ENCODE peak calls at places on chromosomes 13 and 19, in nine cellular contexts. U is fibroblast of lung; C is CD8-positive, alpha-beta T cell; A is foreskin fibroblast; L is H1; G is thoracic aorta; E is PC-3; Z is adrenal gland; B is brain microvascular endothelial cell. D is an unnamed sample.

GRCh38 chr13:89097994-89098393 is 1426.8 kb downstream of the SLITRK5 start:
- DNase-seq in U (no peak), C (no peak), A (no peak), L (no peak), G (no peak), E (no peak), Z (no peak), B (no peak), D (no peak)

GRCh38 chr13:98215508-98215907 is 38.4 kb upstream of the RNF113B start:
- DNase-seq in U (no peak), C (no peak), A (no peak), L (no peak), G (no peak), E (no peak), Z (no peak), B (no peak), D (no peak)

GRCh38 chr13:111962431-111962891 is 104.5 kb upstream of the SOX1 start:
- DNase-seq in U (no peak), C (no peak), A (no peak), L (no peak), G (no peak), E (peak; percentile 2), Z (no peak), B (no peak), D (no peak)

GRCh38 chr13:28584873-28585317 is 74.0 kb upstream of the POMP start:
- DNase-seq in U (peak; percentile 39), C (no peak), A (peak; percentile 67), L (no peak), G (no peak), E (peak; percentile 48), Z (no peak), B (no peak), D (peak; percentile 15)

GRCh38 chr13:79482271-79482970 is 1.5 kb downstream of the NDFIP2 start:
- DNase-seq in U (no peak), C (no peak), A (peak; percentile 25), L (no peak), G (no peak), E (peak; percentile 18), Z (no peak), B (no peak), D (no peak)

GRCh38 chr13:56586966-56587365 is 553.8 kb upstream of the PRR20A start:
- DNase-seq in U (no peak), C (no peak), A (no peak), L (no peak), G (no peak), E (no peak), Z (no peak), B (no peak), D (no peak)

GRCh38 chr13:36806102-36806501 is 12.9 kb upstream of the RFXAP start:
- DNase-seq in U (no peak), C (no peak), A (no peak), L (no peak), G (no peak), E (no peak), Z (no peak), B (no peak), D (no peak)

GRCh38 chr19:47133021-47133471 is 2.4 kb downstream of the SAE1 start:
- DNase-seq in U (no peak), C (no peak), A (no peak), L (no peak), G (no peak), E (no peak), Z (no peak), B (no peak), D (no peak)

GRCh38 chr13:50400035-50400726 is 384.9 kb downstream of the KCNRG start:
- DNase-seq in U (peak; percentile 47), C (no peak), A (peak; percentile 57), L (no peak), G (no peak), E (no peak), Z (peak; percentile 76), B (no peak), D (no peak)

GRCh38 chr19:39405930-39406655 is 554 bp upstream of the ZFP36 start:
- DNase-seq in U (no peak), C (peak; percentile 85), A (no peak), L (no peak), G (peak; percentile 78), E (no peak), Z (no peak), B (no peak), D (no peak)

DNA sequence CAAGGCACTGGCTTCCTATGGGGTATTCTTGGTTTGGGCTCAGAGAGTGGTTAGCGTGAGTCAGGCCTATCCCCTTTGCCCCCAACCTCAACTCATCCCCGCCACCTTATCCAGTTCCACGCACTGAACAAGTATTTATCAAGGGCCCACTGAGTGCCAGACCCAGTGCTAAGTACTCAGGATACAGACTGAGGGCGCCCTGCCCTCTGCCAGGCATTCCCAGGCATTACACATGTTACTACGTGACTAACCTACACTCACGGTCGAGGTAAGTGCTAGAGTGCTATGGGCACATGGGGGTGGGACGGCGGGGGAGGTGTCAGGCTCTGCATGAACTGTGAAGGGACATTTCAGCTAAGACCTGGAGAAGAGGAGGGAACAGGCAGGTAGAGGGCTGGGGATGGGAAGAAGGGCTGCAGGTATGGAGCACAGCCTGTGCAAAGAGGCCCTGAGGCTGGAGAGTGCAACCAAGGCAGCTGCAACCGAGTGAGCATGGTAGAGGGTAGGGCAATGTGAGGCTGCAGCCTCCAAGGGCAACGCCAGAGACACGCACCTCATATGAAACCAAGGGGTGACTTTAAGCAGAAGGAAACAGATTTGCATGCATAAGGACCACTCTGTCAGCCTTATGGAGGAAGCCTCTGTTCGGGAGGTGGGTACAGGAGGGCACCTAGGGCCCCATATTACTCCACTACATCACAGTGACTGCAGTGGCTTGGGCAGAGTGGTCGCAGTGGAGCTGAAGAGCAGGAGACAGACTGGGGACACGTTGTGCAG is 22.5 kb downstream of the DHRS12 start:
- DNase-seq in U (no peak), C (no peak), A (peak; percentile 52), L (no peak), G (no peak), E (peak; percentile 60), Z (no peak), B (no peak), D (peak; percentile 33)
- TF ChIP-seq CTCF in U (no peak), C (no peak), A (peak; percentile 22), L (peak; percentile 38), G (no peak), E (peak; percentile 68), Z (no peak), B (peak; percentile 69), D (peak; percentile 31)

GRCh38 chr13:20230913-20231838 is 943 bp downstream of the GJB6 start:
- DNase-seq in U (no peak), C (no peak), A (peak; percentile 5), L (no peak), G (no peak), E (no peak), Z (no peak), B (no peak), D (no peak)
- H3K4me3 ChIP-seq in U (no peak overlapping the region), C (peak overlapping the region; percentile 52), A (no peak overlapping the region), L (peak overlapping the region; percentile 16), G (peak overlapping the region; percentile 49), E (peak overlapping the region; percentile 51), Z (no peak overlapping the region), B (no peak overlapping the region), D (no peak overlapping the region)

GRCh38 chr19:16382775-16383543 is 58.3 kb downstream of the KLF2 start:
- DNase-seq in U (peak; percentile 89), C (peak; percentile 74), A (peak; percentile 93), L (peak; percentile 61), G (peak; percentile 55), E (peak; percentile 79), Z (peak; percentile 87), B (peak; percentile 76), D (peak; percentile 94)
- TF ChIP-seq CTCF in U (peak; percentile 84), C (peak; percentile 85), A (peak; percentile 75), L (peak; percentile 93), G (peak; percentile 83), E (peak; percentile 85), Z (peak; percentile 91), B (peak; percentile 89), D (peak; percentile 87)

DNA sequence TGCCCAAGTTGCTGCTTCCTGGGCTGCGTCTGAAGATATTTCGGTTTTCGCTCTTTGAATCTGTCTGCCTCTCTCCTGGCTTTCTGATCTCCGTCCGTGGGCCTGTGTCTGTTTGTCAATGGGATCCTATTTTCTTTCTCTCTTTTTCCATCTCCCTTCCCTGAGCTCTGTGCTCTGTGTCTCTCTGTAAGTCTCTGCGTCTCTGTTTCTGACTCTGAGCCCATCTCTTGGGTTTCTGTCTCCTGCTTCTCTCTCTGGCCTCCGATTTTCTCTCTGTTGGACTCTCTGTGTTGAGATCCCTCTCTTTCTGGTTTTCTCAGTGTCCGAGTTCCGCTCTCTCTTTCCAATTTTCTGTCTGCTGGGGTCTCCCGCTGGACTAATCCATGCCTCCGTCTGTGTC is 1.7 kb downstream of the PRKCG start:
- DNase-seq in U (no peak), C (no peak), A (peak; percentile 14), L (no peak), G (no peak), E (no peak), Z (no peak), B (no peak), D (no peak)
- H3K4me3 ChIP-seq in U (no peak overlapping the region), C (no peak overlapping the region), A (no peak overlapping the region), L (peak overlapping the region; percentile 48), G (no peak overlapping the region), E (no peak overlapping the region), Z (no peak overlapping the region), B (no peak overlapping the region), D (no peak overlapping the region)

GRCh38 chr13:85597790-85598500 is 201.3 kb downstream of the SLITRK6 start:
- DNase-seq in U (peak; percentile 60), C (no peak), A (peak; percentile 19), L (no peak), G (no peak), E (no peak), Z (no peak), B (no peak), D (peak; percentile 2)
- TF ChIP-seq CTCF in U (no peak), C (no peak), A (no peak), L (no peak), G (no peak), E (no peak), Z (no peak), B (no peak), D (no peak)

DNA sequence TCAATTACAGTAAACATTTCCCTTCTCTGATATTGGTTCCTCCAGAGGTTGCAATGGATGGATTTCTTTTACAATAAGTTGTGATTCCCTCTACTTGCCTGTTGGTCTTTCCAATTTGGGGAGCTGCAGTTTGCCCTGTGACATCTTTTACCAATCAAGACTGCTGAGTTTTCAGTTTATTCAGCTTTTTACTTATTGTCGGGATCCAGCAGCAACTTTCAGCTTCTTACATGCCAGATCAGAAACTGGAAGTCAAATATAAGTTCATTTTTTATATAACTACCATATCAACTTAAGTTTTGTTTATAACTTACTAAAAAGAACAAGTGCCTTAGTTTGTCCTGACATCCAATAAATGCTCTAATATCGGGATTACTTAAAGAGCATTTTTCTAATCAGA is 10.5 kb downstream of the OR10H3 start:
- DNase-seq in U (no peak), C (no peak), A (no peak), L (no peak), G (no peak), E (no peak), Z (no peak), B (no peak), D (no peak)
- H3K4me3 ChIP-seq in U (no peak overlapping the region), C (no peak overlapping the region), A (no peak overlapping the region), L (no peak overlapping the region), G (no peak overlapping the region), E (no peak overlapping the region), Z (no peak overlapping the region), B (no peak overlapping the region), D (no peak overlapping the region)

DNA sequence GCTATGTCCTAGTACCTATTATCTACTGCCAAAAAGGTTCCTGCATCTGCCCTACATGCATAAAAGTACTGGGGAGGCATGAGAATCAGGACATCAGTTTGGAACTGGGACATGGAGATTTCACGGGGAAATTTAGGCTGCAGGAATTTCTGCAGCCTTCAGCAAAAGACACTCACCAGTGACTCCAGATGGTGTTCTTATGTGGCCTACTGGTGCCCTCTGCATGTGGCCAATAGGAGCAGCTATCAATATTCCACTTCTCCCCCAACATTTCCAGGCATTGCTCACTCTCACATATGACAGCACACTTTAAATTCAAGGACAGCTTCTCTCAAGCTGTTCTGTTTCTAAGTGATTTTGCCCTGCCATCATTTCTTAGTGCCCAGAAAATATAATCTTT is 570.5 kb upstream of the ARGLU1 start:
- DNase-seq in U (peak; percentile 15), C (no peak), A (peak; percentile 18), L (no peak), G (no peak), E (no peak), Z (no peak), B (no peak), D (no peak)
- TF ChIP-seq CTCF in U (no peak), C (no peak), A (no peak), L (peak; percentile 18), G (no peak), E (no peak), Z (no peak), B (no peak), D (no peak)

D was measured in cardiac fibroblast.